ENCODE peak calls at places on chromosomes 16 and 17, in four cellular contexts. G is CD8-positive, alpha-beta T cell; P is testis; V is tibial nerve. F is an unnamed sample.

GRCh38 chr16:66554492-66554891 is 2.1 kb downstream of the CKLF start:
- DNase-seq in G (no peak), P (no peak), V (no peak), F (no peak)

GRCh38 chr16:20747030-20747816 is 5.6 kb upstream of the THUMPD1 start:
- DNase-seq in G (no peak), P (no peak), V (no peak), F (no peak)

GRCh38 chr17:73401911-73402310 is 90.1 kb upstream of the CDC42EP4 start:
- DNase-seq in G (no peak), P (peak; percentile 81), V (peak; percentile 41), F (no peak)

GRCh38 chr16:57432505-57432904 is 14.7 kb downstream of the CIAPIN1 start:
- DNase-seq in G (no peak), P (no peak), V (no peak), F (no peak)

GRCh38 chr17:71273451-71273850 is 847.4 kb upstream of the SOX9 start:
- DNase-seq in G (no peak), P (no peak), V (no peak), F (no peak)

GRCh38 chr17:42895185-42895555 is 5.4 kb upstream of the G6PC1 start:
- DNase-seq in G (no peak), P (peak; percentile 47), V (peak; percentile 50), F (peak; percentile 56)

GRCh38 chr17:35790826-35791225 is 4.6 kb downstream of the MMP28 start:
- DNase-seq in G (no peak), P (no peak), V (no peak), F (no peak)

GRCh38 chr16:15765880-15766279 is 90.9 kb downstream of the MYH11 start:
- DNase-seq in G (peak; percentile 9), P (peak; percentile 47), V (peak; percentile 27), F (no peak)

GRCh38 chr16:88686062-88686438 is 257 bp downstream of the SNAI3 start:
- DNase-seq in G (peak; percentile 56), P (no peak), V (no peak), F (no peak)

GRCh38 chr16:71499775-71500364 is 10.7 kb upstream of the ZNF19 start:
- DNase-seq in G (peak; percentile 56), P (peak; percentile 51), V (peak; percentile 53), F (no peak)

GRCh38 chr17:6627019-6627418 is 13.5 kb downstream of the KIAA0753 start:
- DNase-seq in G (no peak), P (no peak), V (no peak), F (no peak)

GRCh38 chr17:1559047-1559742 is 3.4 kb downstream of the PITPNA start:
- DNase-seq in G (no peak), P (no peak), V (no peak), F (no peak)

GRCh38 chr17:6470751-6471521 is 26.7 kb downstream of the PIMREG start:
- DNase-seq in G (no peak), P (no peak), V (no peak), F (no peak)

GRCh38 chr17:42135664-42136653 is 13.4 kb downstream of the HSPB9 start:
- DNase-seq in G (no peak), P (peak; percentile 58), V (peak; percentile 41), F (no peak)

GRCh38 chr16:58733248-58733670 is 857 bp downstream of the GOT2 start:
- DNase-seq in G (no peak), P (no peak), V (no peak), F (no peak)

GRCh38 chr16:85390511-85391174 is 222.5 kb upstream of the GSE1 start:
- DNase-seq in G (no peak), P (peak; percentile 91), V (peak; percentile 81), F (peak; percentile 88)

GRCh38 chr16:3681206-3681605 is 26.7 kb downstream of the DNASE1 start:
- DNase-seq in G (no peak), P (no peak), V (no peak), F (no peak)

GRCh38 chr16:27712251-27712711 is 162.3 kb downstream of the KATNIP start:
- DNase-seq in G (no peak), P (no peak), V (no peak), F (no peak)

GRCh38 chr17:38705523-38705802 is 390 bp downstream of the MLLT6 start:
- DNase-seq in G (no peak), P (no peak), V (no peak), F (no peak)

GRCh38 chr17:40953876-40954275 is 12.9 kb downstream of the KRT39 start:
- DNase-seq in G (no peak), P (peak; percentile 23), V (no peak), F (no peak)

GRCh38 chr17:44109312-44109630 is 14.2 kb downstream of the HDAC5 start:
- DNase-seq in G (no peak), P (no peak), V (no peak), F (no peak)

GRCh38 chr17:69539781-69540319 is 125.4 kb downstream of the MAP2K6 start:
- DNase-seq in G (no peak), P (no peak), V (no peak), F (no peak)

GRCh38 chr16:27364493-27365141 is 37.4 kb upstream of the IL21R start:
- DNase-seq in G (no peak), P (no peak), V (no peak), F (no peak)

GRCh38 chr16:86816930-86817625 is 238.7 kb downstream of the FOXL1 start:
- DNase-seq in G (no peak), P (no peak), V (no peak), F (no peak)

GRCh38 chr17:17758443-17758842 is 77.2 kb downstream of the RAI1 start:
- DNase-seq in G (no peak), P (no peak), V (no peak), F (no peak)

GRCh38 chr17:28641579-28641978 is 3.4 kb downstream of the BLTP2 start:
- DNase-seq in G (no peak), P (no peak), V (no peak), F (no peak)

GRCh38 chr17:35849469-35850348 is 19.0 kb downstream of the HEATR9 start:
- DNase-seq in G (peak; percentile 65), P (peak; percentile 62), V (peak; percentile 22), F (peak; percentile 26)

GRCh38 chr17:2723505-2723996 is 12.0 kb upstream of the CLUH start:
- DNase-seq in G (no peak), P (no peak), V (no peak), F (no peak)

DNA sequence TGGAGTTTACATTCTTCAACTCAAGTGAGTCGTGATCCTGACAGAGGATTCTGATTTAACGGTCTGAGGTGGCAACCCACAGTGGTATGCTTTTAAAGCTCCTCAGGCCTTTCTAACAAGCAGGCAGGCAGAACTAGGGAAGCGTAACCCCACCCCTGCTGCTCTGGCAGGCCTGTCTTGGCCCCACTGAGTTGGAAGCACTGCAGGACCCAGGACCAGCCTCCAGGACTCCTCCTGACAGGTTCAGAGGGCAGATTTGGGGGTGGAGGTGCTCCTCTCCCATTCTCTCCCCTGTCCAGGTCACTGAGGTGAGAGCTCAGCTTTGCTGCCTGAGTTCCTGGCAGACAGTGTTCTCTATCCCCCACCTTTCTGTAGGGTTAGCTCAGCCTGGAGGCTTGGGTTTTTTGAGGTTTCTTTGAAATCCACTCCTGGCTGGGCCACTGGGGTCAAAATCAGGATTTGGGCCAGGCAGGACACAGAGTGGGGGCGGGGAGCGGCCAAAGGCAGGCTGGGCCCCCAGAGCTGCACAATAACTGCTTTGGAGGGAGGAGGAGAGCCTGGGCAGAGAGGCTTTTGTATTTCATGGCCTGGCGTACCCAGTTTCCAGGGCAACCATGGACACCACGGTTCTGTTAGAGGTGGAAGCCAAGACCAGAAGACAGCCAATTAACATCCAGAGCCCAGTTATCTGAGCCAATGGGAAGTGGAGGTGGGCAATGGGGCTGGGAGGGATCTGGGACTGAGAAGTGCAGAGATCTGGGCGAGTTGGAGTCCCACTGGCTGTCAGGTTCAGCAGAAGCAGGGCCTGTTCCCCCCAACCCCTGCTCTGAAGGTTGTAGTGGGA is 9.5 kb downstream of the MRPL27 start:
- DNase-seq in G (no peak), P (peak; percentile 65), V (no peak), F (no peak)
- H3K27ac ChIP-seq in G (no peak overlapping the region), P (no peak overlapping the region), V (peak overlapping the region; percentile 47), F (no peak overlapping the region)

GRCh38 chr17:21209511-21210175 is 4.3 kb downstream of the TMEM11 start:
- DNase-seq in G (no peak), P (no peak), V (no peak), F (no peak)
- H3K27ac ChIP-seq in G (no peak overlapping the region), P (peak overlapping the region; percentile 29), V (no peak overlapping the region), F (no peak overlapping the region)

GRCh38 chr17:63647065-63647725 is 25.0 kb downstream of the MAP3K3 start:
- DNase-seq in G (no peak), P (no peak), V (no peak), F (no peak)

GRCh38 chr17:63647936-63648335 is 25.7 kb downstream of the MAP3K3 start:
- DNase-seq in G (no peak), P (no peak), V (no peak), F (no peak)

GRCh38 chr17:63653018-63653417 is 30.8 kb downstream of the MAP3K3 start:
- DNase-seq in G (no peak), P (no peak), V (no peak), F (no peak)

GRCh38 chr17:63652106-63652505 is 29.9 kb downstream of the MAP3K3 start:
- DNase-seq in G (no peak), P (no peak), V (no peak), F (no peak)

DNA sequence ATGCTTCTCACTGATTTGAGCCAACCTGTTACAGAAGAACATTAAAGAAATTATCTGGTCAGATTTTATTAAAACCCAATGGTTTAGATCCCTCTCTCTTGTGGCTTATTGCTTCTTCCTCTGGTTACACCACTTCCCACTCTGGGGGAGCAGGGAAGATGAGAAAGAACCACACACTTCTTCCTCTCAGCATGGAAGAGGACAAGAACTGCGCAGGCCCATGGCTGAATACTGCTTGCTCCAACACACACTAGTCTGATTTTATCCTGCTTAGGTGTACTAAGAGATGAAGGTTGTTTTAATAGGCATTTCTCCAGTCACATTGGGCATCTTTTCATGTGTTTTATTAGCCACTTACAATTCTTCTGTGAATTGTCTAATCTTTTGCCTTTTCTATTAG is 27.6 kb downstream of the MAP3K3 start:
- DNase-seq in G (no peak), P (no peak), V (no peak), F (no peak)
- H3K27ac ChIP-seq in G (no peak overlapping the region), P (no peak overlapping the region), V (no peak overlapping the region), F (no peak overlapping the region)

GRCh38 chr16:68575082-68575481 is 36.0 kb downstream of the ZFP90 start:
- DNase-seq in G (no peak), P (no peak), V (no peak), F (no peak)
- H3K27ac ChIP-seq in G (no peak overlapping the region), P (no peak overlapping the region), V (no peak overlapping the region), F (no peak overlapping the region)

GRCh38 chr17:10698116-10698818 is 873 bp downstream of the ADPRM start:
- DNase-seq in G (no peak), P (peak; percentile 42), V (peak; percentile 13), F (no peak)
- H3K27ac ChIP-seq in G (peak overlapping the region; percentile 84), P (peak overlapping the region; percentile 86), V (peak overlapping the region; percentile 96), F (peak overlapping the region; percentile 91)